ENCODE peak calls at places on chromosomes 2 and 18, in five cellular contexts. One of them, this sample, is unnamed.

GRCh38 chr2:21317131-21317530 is 193.4 kb downstream of the TDRD15 start:
- DNase-seq in mesothelial cell of epicardium: no peak
- DNase-seq in CD8-positive, alpha-beta T cell: no peak
- DNase-seq in progenitor cell of endocrine pancreas: peak; percentile 19
- DNase-seq in mammary epithelial cell: peak; percentile 21
- DNase-seq in this sample: no peak

GRCh38 chr18:76475450-76476203 is 19.4 kb downstream of the ZNF516 start:
- DNase-seq in mesothelial cell of epicardium: no peak
- DNase-seq in mammary epithelial cell: no peak
- DNase-seq in progenitor cell of endocrine pancreas: no peak
- DNase-seq in CD8-positive, alpha-beta T cell: no peak
- DNase-seq in this sample: no peak

GRCh38 chr18:13597068-13597467 is 129.3 kb downstream of the FAM210A start:
- DNase-seq in mesothelial cell of epicardium: no peak
- DNase-seq in mammary epithelial cell: no peak
- DNase-seq in CD8-positive, alpha-beta T cell: no peak
- DNase-seq in progenitor cell of endocrine pancreas: no peak
- DNase-seq in this sample: no peak

GRCh38 chr2:240591784-240592183 is 5.2 kb downstream of the CAPN10 start:
- DNase-seq in progenitor cell of endocrine pancreas: no peak
- DNase-seq in CD8-positive, alpha-beta T cell: no peak
- DNase-seq in mammary epithelial cell: no peak
- DNase-seq in mesothelial cell of epicardium: no peak
- DNase-seq in this sample: no peak

GRCh38 chr2:232781765-232782164 is 5.4 kb upstream of the KCNJ13 start:
- DNase-seq in CD8-positive, alpha-beta T cell: no peak
- DNase-seq in progenitor cell of endocrine pancreas: no peak
- DNase-seq in mesothelial cell of epicardium: no peak
- DNase-seq in mammary epithelial cell: peak; percentile 85
- DNase-seq in this sample: no peak

GRCh38 chr2:80073134-80073561 is 231.4 kb downstream of the LRRTM1 start:
- DNase-seq in mesothelial cell of epicardium: no peak
- DNase-seq in progenitor cell of endocrine pancreas: peak; percentile 15
- DNase-seq in mammary epithelial cell: peak; percentile 15
- DNase-seq in CD8-positive, alpha-beta T cell: no peak
- DNase-seq in this sample: no peak

GRCh38 chr18:65659912-65660311 is 90.9 kb upstream of the CDH7 start:
- DNase-seq in mesothelial cell of epicardium: no peak
- DNase-seq in CD8-positive, alpha-beta T cell: no peak
- DNase-seq in mammary epithelial cell: no peak
- DNase-seq in progenitor cell of endocrine pancreas: no peak
- DNase-seq in this sample: no peak

GRCh38 chr2:141207042-141207398 is 923.8 kb downstream of the LRP1B start:
- DNase-seq in mesothelial cell of epicardium: no peak
- DNase-seq in CD8-positive, alpha-beta T cell: no peak
- DNase-seq in mammary epithelial cell: no peak
- DNase-seq in progenitor cell of endocrine pancreas: no peak
- DNase-seq in this sample: no peak

GRCh38 chr2:112765251-112765650 is 842 bp upstream of the CKAP2L start:
- DNase-seq in mammary epithelial cell: no peak
- DNase-seq in progenitor cell of endocrine pancreas: no peak
- DNase-seq in CD8-positive, alpha-beta T cell: no peak
- DNase-seq in mesothelial cell of epicardium: no peak
- DNase-seq in this sample: no peak

GRCh38 chr2:109318150-109318948 is 189.3 kb downstream of the SH3RF3 start:
- DNase-seq in mammary epithelial cell: no peak
- DNase-seq in mesothelial cell of epicardium: no peak
- DNase-seq in progenitor cell of endocrine pancreas: no peak
- DNase-seq in CD8-positive, alpha-beta T cell: no peak
- DNase-seq in this sample: no peak
- TF ChIP-seq CTCF in mammary epithelial cell: no peak
- TF ChIP-seq CTCF in mesothelial cell of epicardium: no peak
- TF ChIP-seq CTCF in progenitor cell of endocrine pancreas: no peak
- TF ChIP-seq CTCF in CD8-positive, alpha-beta T cell: no peak
- TF ChIP-seq CTCF in this sample: no peak

DNA sequence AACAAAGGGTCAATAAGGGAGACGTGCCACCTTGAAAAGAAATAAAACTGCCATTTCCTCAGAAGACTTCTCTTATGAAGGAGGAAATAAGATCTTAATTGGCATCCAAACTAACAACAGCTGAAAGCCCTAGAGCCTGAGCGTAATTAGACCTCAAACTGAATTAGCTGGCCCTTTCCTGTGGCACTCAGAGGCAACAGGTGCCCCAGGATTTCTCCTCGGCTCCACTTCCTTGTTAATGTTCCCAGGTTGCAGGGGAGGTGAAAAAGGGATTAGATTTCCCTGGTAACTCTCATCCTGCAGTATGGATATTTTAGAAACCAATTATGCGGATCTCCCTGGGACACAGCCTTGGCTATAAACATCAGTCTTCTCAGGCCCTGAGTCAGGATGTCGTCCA is 804.3 kb downstream of the DCDC2C start:
- DNase-seq in mesothelial cell of epicardium: no peak
- DNase-seq in progenitor cell of endocrine pancreas: no peak
- DNase-seq in CD8-positive, alpha-beta T cell: no peak
- DNase-seq in mammary epithelial cell: no peak
- DNase-seq in this sample: no peak
- TF ChIP-seq CTCF in mesothelial cell of epicardium: no peak
- TF ChIP-seq CTCF in progenitor cell of endocrine pancreas: no peak
- TF ChIP-seq CTCF in CD8-positive, alpha-beta T cell: no peak
- TF ChIP-seq CTCF in mammary epithelial cell: no peak
- TF ChIP-seq CTCF in this sample: no peak

GRCh38 chr2:85744055-85744454 is 9.7 kb upstream of the ATOH8 start:
- DNase-seq in mesothelial cell of epicardium: no peak
- DNase-seq in mammary epithelial cell: no peak
- DNase-seq in progenitor cell of endocrine pancreas: no peak
- DNase-seq in CD8-positive, alpha-beta T cell: no peak
- DNase-seq in this sample: no peak

GRCh38 chr2:85746313-85747004 is 7.3 kb upstream of the ATOH8 start:
- DNase-seq in mammary epithelial cell: no peak
- DNase-seq in CD8-positive, alpha-beta T cell: no peak
- DNase-seq in progenitor cell of endocrine pancreas: no peak
- DNase-seq in mesothelial cell of epicardium: no peak
- DNase-seq in this sample: no peak

GRCh38 chr2:85744771-85745601 is 8.8 kb upstream of the ATOH8 start:
- DNase-seq in mesothelial cell of epicardium: no peak
- DNase-seq in progenitor cell of endocrine pancreas: no peak
- DNase-seq in CD8-positive, alpha-beta T cell: no peak
- DNase-seq in mammary epithelial cell: no peak
- DNase-seq in this sample: no peak

GRCh38 chr2:85747441-85747840 is 6.3 kb upstream of the ATOH8 start:
- DNase-seq in mammary epithelial cell: no peak
- DNase-seq in CD8-positive, alpha-beta T cell: no peak
- DNase-seq in mesothelial cell of epicardium: no peak
- DNase-seq in progenitor cell of endocrine pancreas: no peak
- DNase-seq in this sample: no peak

GRCh38 chr2:85745619-85746018 is 8.2 kb upstream of the ATOH8 start:
- DNase-seq in progenitor cell of endocrine pancreas: no peak
- DNase-seq in mammary epithelial cell: no peak
- DNase-seq in mesothelial cell of epicardium: no peak
- DNase-seq in CD8-positive, alpha-beta T cell: no peak
- DNase-seq in this sample: no peak
- TF ChIP-seq CTCF in progenitor cell of endocrine pancreas: no peak
- TF ChIP-seq CTCF in mammary epithelial cell: no peak
- TF ChIP-seq CTCF in mesothelial cell of epicardium: no peak
- TF ChIP-seq CTCF in CD8-positive, alpha-beta T cell: no peak
- TF ChIP-seq CTCF in this sample: no peak

DNA sequence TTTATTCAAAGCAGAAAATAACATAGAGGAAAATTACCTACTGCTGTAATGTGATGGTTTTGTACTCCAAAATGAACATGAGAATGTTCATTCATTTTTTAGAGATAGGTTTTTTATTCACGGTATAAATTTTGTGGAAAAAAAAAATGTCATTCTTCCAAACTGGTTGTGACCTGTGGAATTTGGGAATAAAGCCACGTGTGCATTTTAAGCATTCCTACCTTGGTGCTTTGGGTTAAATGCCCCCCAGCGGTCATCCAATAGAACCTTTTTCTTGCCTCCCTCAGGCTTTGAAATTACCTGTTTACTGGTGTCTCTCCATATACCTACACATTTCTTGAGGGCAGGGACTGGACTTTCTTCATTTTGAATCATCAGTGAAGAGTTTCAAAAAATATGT is 740.7 kb downstream of the DPP10 start:
- DNase-seq in progenitor cell of endocrine pancreas: no peak
- DNase-seq in mesothelial cell of epicardium: no peak
- DNase-seq in CD8-positive, alpha-beta T cell: no peak
- DNase-seq in mammary epithelial cell: no peak
- DNase-seq in this sample: no peak
- TF ChIP-seq CTCF in progenitor cell of endocrine pancreas: no peak
- TF ChIP-seq CTCF in mesothelial cell of epicardium: no peak
- TF ChIP-seq CTCF in CD8-positive, alpha-beta T cell: no peak
- TF ChIP-seq CTCF in mammary epithelial cell: no peak
- TF ChIP-seq CTCF in this sample: no peak

GRCh38 chr2:176637497-176638166 is 368.4 kb downstream of the MTX2 start:
- DNase-seq in CD8-positive, alpha-beta T cell: no peak
- DNase-seq in mammary epithelial cell: peak; percentile 39
- DNase-seq in progenitor cell of endocrine pancreas: peak; percentile 10
- DNase-seq in mesothelial cell of epicardium: no peak
- DNase-seq in this sample: peak; percentile 15
- TF ChIP-seq CTCF in CD8-positive, alpha-beta T cell: no peak
- TF ChIP-seq CTCF in mammary epithelial cell: no peak
- TF ChIP-seq CTCF in progenitor cell of endocrine pancreas: no peak
- TF ChIP-seq CTCF in mesothelial cell of epicardium: no peak
- TF ChIP-seq CTCF in this sample: no peak

DNA sequence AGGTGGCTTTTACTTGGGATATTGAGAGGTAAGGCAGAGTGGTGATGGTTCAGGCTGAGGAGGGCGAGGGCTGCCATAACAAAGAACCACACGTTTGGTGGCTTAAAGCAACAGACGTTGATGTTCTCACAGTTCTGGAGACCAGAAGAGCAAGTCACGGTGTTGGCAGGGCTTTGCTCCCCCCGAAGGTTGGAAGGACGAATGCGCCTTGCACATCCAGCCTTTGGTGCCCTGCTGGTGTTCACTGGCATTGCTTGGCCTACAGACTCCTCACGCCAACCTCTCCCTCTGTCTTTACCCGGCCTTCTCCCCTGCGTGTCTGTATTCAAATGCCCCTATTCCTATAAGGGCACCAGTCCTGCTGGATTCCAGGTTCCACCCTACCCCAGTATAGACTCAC is 125.4 kb downstream of the TPO start:
- DNase-seq in CD8-positive, alpha-beta T cell: no peak
- DNase-seq in progenitor cell of endocrine pancreas: no peak
- DNase-seq in mesothelial cell of epicardium: no peak
- DNase-seq in mammary epithelial cell: no peak
- DNase-seq in this sample: no peak
- TF ChIP-seq CTCF in CD8-positive, alpha-beta T cell: no peak
- TF ChIP-seq CTCF in progenitor cell of endocrine pancreas: peak; percentile 60
- TF ChIP-seq CTCF in mesothelial cell of epicardium: peak; percentile 16
- TF ChIP-seq CTCF in mammary epithelial cell: peak; percentile 30
- TF ChIP-seq CTCF in this sample: no peak

GRCh38 chr2:228675715-228676114 is 494.2 kb upstream of the SPHKAP start:
- DNase-seq in CD8-positive, alpha-beta T cell: no peak
- DNase-seq in mesothelial cell of epicardium: no peak
- DNase-seq in progenitor cell of endocrine pancreas: no peak
- DNase-seq in mammary epithelial cell: no peak
- DNase-seq in this sample: no peak

GRCh38 chr2:228678110-228678509 is 496.6 kb upstream of the SPHKAP start:
- DNase-seq in CD8-positive, alpha-beta T cell: no peak
- DNase-seq in mammary epithelial cell: no peak
- DNase-seq in progenitor cell of endocrine pancreas: no peak
- DNase-seq in mesothelial cell of epicardium: no peak
- DNase-seq in this sample: no peak

GRCh38 chr2:228681979-228682378 is 500.5 kb upstream of the SPHKAP start:
- DNase-seq in progenitor cell of endocrine pancreas: no peak
- DNase-seq in mammary epithelial cell: no peak
- DNase-seq in mesothelial cell of epicardium: no peak
- DNase-seq in CD8-positive, alpha-beta T cell: no peak
- DNase-seq in this sample: no peak

DNA sequence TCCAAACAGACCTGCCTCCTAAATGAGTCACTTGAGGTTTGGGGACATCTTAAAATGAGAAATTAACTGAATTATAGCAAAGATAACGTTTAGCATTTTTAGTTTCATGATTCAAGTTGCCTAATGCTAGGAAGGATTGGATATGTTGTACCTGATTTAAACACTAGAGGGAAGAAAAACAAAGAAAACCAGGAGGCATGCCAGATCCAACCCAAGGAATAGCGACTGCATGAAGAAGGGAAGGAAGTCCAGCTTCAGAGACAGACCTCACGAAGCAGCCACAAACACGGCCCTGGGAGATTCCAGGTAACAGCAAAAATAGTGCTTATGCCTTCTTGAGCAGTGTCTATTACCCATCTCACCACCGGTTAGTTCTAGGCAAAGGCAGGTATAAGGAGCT is 499.9 kb upstream of the SPHKAP start:
- DNase-seq in mesothelial cell of epicardium: no peak
- DNase-seq in progenitor cell of endocrine pancreas: no peak
- DNase-seq in CD8-positive, alpha-beta T cell: no peak
- DNase-seq in mammary epithelial cell: peak; percentile 42
- DNase-seq in this sample: no peak
- TF ChIP-seq CTCF in mesothelial cell of epicardium: peak; percentile 72
- TF ChIP-seq CTCF in progenitor cell of endocrine pancreas: peak; percentile 54
- TF ChIP-seq CTCF in CD8-positive, alpha-beta T cell: no peak
- TF ChIP-seq CTCF in mammary epithelial cell: peak; percentile 60
- TF ChIP-seq CTCF in this sample: no peak

This sample was measured in activated B cell treated with CpG ODN at 0.5 μM for 24 hours.